ENCODE peak calls at places on chromosomes 13 and 19, in seven cellular contexts. Y, T, U, W, B, R and Q are unnamed samples.

GRCh38 chr13:43663474-43664090 is 123.2 kb downstream of the ENOX1 start:
- DNase-seq in Y (no peak), T (no peak), U (no peak), W (no peak), B (no peak), R (no peak), Q (no peak)

GRCh38 chr19:11814707-11815050 is 606 bp downstream of the ZNF440 start:
- DNase-seq in Y (no peak), T (no peak), U (peak), W (no peak), B (no peak), R (peak), Q (no peak)

GRCh38 chr19:52492991-52493470 is 34.4 kb upstream of the ZNF808 start:
- DNase-seq in Y (no peak), T (no peak), U (peak), W (no peak), B (no peak), R (no peak), Q (no peak)

GRCh38 chr19:36258028-36258875 is 43.3 kb downstream of the ZNF146 start:
- DNase-seq in Y (no peak), T (no peak), U (no peak), W (no peak), B (no peak), R (no peak), Q (no peak)

GRCh38 chr13:112983428-112984196 is 14.6 kb downstream of the MCF2L start:
- DNase-seq in Y (peak), T (peak), U (no peak), W (no peak), B (no peak), R (no peak), Q (no peak)

GRCh38 chr19:39038098-39038497 is 5.7 kb upstream of the FBXO27 start:
- DNase-seq in Y (no peak), T (no peak), U (peak), W (peak), B (peak), R (peak), Q (peak)

GRCh38 chr19:29805026-29805925 is 6.5 kb upstream of the CCNE1 start:
- DNase-seq in Y (peak), T (no peak), U (peak), W (no peak), B (no peak), R (no peak), Q (peak)

GRCh38 chr13:75963318-75963717 is 327.2 kb downstream of the LMO7 start:
- DNase-seq in Y (no peak), T (no peak), U (no peak), W (no peak), B (no peak), R (peak), Q (no peak)

GRCh38 chr19:18894254-18895037 is 1.5 kb downstream of the CERS1 start:
- DNase-seq in Y (no peak), T (no peak), U (no peak), W (no peak), B (no peak), R (no peak), Q (peak)

GRCh38 chr19:27746691-27747380 is 1466.1 kb downstream of the UQCRFS1 start:
- DNase-seq in Y (peak), T (peak), U (peak), W (peak), B (peak), R (peak), Q (no peak)

GRCh38 chr13:21020581-21020980 is 40.8 kb downstream of the LATS2 start:
- DNase-seq in Y (peak), T (no peak), U (no peak), W (no peak), B (no peak), R (no peak), Q (no peak)

GRCh38 chr19:29614780-29615179 is 8.7 kb downstream of the POP4 start:
- DNase-seq in Y (no peak), T (no peak), U (no peak), W (no peak), B (no peak), R (no peak), Q (no peak)

GRCh38 chr19:8577247-8577646 is at the start of gene MYO1F:
- DNase-seq in Y (no peak), T (peak), U (peak), W (no peak), B (peak), R (peak), Q (no peak)

GRCh38 chr13:64935441-64935840 is 2294.7 kb downstream of the PCDH9 start:
- DNase-seq in Y (no peak), T (no peak), U (no peak), W (no peak), B (no peak), R (no peak), Q (no peak)

GRCh38 chr19:12828494-12828893 is 5.9 kb downstream of the RTBDN start:
- DNase-seq in Y (no peak), T (no peak), U (peak), W (no peak), B (peak), R (no peak), Q (no peak)

GRCh38 chr13:87656311-87656710 is 14.9 kb upstream of the SLITRK5 start:
- DNase-seq in Y (no peak), T (no peak), U (no peak), W (no peak), B (no peak), R (no peak), Q (no peak)

GRCh38 chr19:30336290-30336689 is 35.9 kb upstream of the ZNF536 start:
- DNase-seq in Y (no peak), T (no peak), U (no peak), W (no peak), B (peak), R (no peak), Q (no peak)

GRCh38 chr13:80312967-80313366 is 28.0 kb downstream of the SPRY2 start:
- DNase-seq in Y (no peak), T (no peak), U (no peak), W (no peak), B (no peak), R (no peak), Q (no peak)

GRCh38 chr13:19862511-19863313 is 737 bp downstream of the ZMYM5 start:
- DNase-seq in Y (peak), T (peak), U (peak), W (peak), B (peak), R (peak), Q (no peak)

GRCh38 chr13:40503966-40504591 is 162.4 kb downstream of the FOXO1 start:
- DNase-seq in Y (no peak), T (no peak), U (no peak), W (no peak), B (no peak), R (no peak), Q (peak)

GRCh38 chr19:8065489-8066261 is 13.1 kb downstream of the CCL25 start:
- DNase-seq in Y (no peak), T (no peak), U (no peak), W (no peak), B (no peak), R (no peak), Q (no peak)

GRCh38 chr13:50457430-50458393 is 385.8 kb downstream of the DLEU7 start:
- DNase-seq in Y (no peak), T (no peak), U (no peak), W (peak), B (no peak), R (peak), Q (no peak)

GRCh38 chr19:40088299-40089047 is 2.3 kb downstream of the ZNF780A start:
- DNase-seq in Y (no peak), T (no peak), U (no peak), W (no peak), B (no peak), R (no peak), Q (no peak)
- TF ChIP-seq POLR2A in Y (no peak), T (no peak), U (no peak), W (no peak), B (no peak), R (no peak), Q (no peak)

DNA sequence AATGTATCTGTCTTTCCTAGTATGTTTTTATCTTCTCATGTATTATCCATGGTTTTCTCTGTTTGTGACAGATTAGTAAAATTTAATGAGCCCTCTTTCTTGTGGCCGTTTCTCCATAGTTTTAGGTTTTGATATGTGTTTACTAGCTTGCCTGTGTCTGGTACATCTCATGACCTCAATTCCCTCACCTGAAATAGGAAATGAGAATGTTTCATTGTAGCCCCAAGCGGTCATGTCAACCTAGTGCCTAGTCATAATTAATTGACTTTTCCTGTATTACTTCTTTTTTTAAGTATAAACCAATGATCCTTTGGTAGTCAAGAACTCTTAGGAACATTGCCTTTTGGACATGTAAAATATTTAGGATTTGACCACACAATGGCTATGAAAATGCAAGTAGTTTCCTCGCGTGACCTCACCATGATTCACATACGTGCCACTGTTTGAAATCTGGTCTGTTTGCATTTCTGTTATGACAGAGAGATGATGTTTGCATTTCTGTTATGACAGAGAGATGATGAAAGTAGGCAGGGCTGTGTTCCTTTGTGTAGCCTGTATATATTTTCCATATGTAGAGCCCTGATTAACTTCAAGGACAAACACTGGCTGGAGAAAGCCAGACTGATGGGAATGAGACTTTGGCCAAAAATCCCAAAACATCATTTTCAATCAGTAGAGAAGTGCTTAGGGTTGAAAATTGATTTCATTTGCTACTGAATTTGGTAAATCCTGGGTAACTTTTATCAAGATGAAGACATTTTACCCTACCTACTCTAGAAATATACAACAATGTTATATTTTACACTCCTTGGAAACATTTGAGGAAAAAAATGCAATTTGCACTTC is 104.8 kb downstream of the TNFRSF19 start:
- DNase-seq in Y (no peak), T (no peak), U (no peak), W (no peak), B (no peak), R (no peak), Q (no peak)
- TF ChIP-seq POLR2A in Y (no peak), T (no peak), U (no peak), W (no peak), B (no peak), R (no peak), Q (no peak)

DNA sequence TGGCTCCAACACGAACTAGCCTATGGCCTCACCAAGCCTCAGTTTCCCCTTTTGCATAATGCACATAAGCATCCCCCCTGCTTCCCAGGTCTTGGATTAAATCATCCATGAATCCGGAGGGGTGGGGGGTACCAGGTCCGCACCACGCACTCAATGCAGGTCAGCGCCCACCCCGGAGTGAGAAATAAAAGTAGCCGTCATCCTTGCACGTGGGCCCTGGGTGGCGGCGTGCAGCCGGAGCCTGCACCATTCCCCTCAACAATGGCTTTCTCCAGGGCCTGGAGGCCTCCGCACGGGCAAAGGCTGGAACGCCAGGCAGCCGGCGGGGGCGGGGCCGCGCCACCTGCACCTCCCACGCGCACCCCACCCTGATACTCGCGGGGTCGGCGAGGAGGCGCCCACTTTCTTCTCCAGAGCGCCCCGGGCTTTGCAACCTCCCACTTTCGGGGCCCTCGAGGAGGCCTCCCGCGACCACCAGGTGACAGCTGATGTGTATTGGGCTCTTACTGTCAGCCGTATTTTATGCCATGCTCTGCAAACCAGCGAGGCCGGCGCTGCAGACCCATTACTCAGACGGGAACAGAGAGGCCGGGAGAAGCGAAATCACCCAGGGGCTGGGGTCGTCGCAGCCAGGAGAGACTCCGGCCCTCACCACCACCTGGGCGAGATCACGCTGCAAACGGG is 767 bp upstream of the GADD45B start:
- DNase-seq in Y (peak), T (peak), U (peak), W (no peak), B (peak), R (peak), Q (no peak)
- TF ChIP-seq POLR2A in Y (no peak), T (no peak), U (no peak), W (no peak), B (no peak), R (no peak), Q (peak)

DNA sequence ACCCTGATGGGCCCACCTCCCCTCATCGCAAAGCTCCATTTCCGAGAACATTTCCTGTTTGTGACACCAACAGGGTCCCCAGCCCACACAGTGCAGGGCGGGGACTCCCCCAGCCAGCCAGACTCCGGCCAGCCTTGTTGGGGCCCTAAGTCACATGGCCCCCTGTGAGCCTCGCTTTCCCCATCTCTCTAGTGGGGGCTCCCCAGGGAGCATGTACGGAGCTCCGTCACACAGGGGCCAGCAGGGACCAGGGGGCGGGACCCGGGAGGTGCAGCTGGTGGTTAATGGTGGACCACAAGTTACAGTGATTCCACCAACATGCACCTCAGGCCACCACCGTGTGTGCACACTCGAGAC is 1.7 kb downstream of the TBXA2R start:
- DNase-seq in Y (peak), T (no peak), U (no peak), W (no peak), B (no peak), R (peak), Q (no peak)
- TF ChIP-seq POLR2A in Y (no peak), T (no peak), U (no peak), W (no peak), B (no peak), R (no peak), Q (no peak)

GRCh38 chr13:111470933-111471332 is 150.5 kb downstream of the TEX29 start:
- DNase-seq in Y (no peak), T (no peak), U (no peak), W (no peak), B (no peak), R (no peak), Q (no peak)

GRCh38 chr13:111475488-111475887 is 155.0 kb downstream of the TEX29 start:
- DNase-seq in Y (no peak), T (no peak), U (no peak), W (no peak), B (no peak), R (no peak), Q (no peak)

GRCh38 chr13:111472083-111472482 is 151.6 kb downstream of the TEX29 start:
- DNase-seq in Y (no peak), T (no peak), U (no peak), W (no peak), B (no peak), R (no peak), Q (no peak)

GRCh38 chr13:111474136-111475002 is 153.9 kb downstream of the TEX29 start:
- DNase-seq in Y (no peak), T (no peak), U (peak), W (no peak), B (no peak), R (peak), Q (peak)

GRCh38 chr13:111472559-111473460 is 152.4 kb downstream of the TEX29 start:
- DNase-seq in Y (no peak), T (no peak), U (no peak), W (no peak), B (no peak), R (no peak), Q (no peak)
- TF ChIP-seq POLR2A in Y (no peak), T (no peak), U (no peak), W (no peak), B (no peak), R (no peak), Q (no peak)

GRCh38 chr13:110158201-110158600 is 148.8 kb downstream of the COL4A1 start:
- DNase-seq in Y (no peak), T (no peak), U (no peak), W (no peak), B (no peak), R (peak), Q (no peak)

GRCh38 chr13:110155072-110155471 is 151.9 kb downstream of the COL4A1 start:
- DNase-seq in Y (no peak), T (no peak), U (no peak), W (no peak), B (no peak), R (no peak), Q (no peak)

GRCh38 chr13:110154370-110155031 is 152.5 kb downstream of the COL4A1 start:
- DNase-seq in Y (no peak), T (no peak), U (no peak), W (no peak), B (no peak), R (peak), Q (no peak)

GRCh38 chr13:110156186-110157065 is 150.5 kb downstream of the COL4A1 start:
- DNase-seq in Y (no peak), T (no peak), U (no peak), W (no peak), B (no peak), R (no peak), Q (no peak)

DNA sequence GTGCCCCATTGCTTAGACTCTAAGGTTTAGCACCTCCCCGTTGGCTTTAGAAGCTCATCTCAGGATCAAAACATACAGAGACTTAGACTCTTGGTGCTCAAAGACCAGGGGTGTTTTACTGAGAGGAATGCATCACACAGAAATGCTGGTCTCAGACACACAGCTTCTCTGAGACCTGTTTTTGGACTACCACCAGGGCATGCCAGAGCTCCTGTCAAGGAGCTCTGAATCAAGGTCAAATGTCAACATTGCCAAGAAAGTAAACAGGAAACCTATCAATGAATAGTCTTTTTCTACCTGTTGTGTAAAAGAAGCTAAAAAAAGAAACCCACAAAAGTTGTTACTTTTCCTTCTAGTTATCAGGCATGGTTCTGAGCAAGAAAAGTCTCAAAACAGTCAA is 149.2 kb downstream of the COL4A1 start:
- DNase-seq in Y (no peak), T (no peak), U (peak), W (no peak), B (no peak), R (peak), Q (no peak)
- TF ChIP-seq POLR2A in Y (no peak), T (no peak), U (no peak), W (no peak), B (no peak), R (no peak), Q (no peak)

GRCh38 chr19:38006361-38007045 is 99.5 kb downstream of the SIPA1L3 start:
- DNase-seq in Y (no peak), T (no peak), U (no peak), W (no peak), B (no peak), R (no peak), Q (no peak)

GRCh38 chr19:38005224-38005614 is 98.2 kb downstream of the SIPA1L3 start:
- DNase-seq in Y (no peak), T (no peak), U (no peak), W (no peak), B (no peak), R (no peak), Q (no peak)

GRCh38 chr19:38003427-38004099 is 96.6 kb downstream of the SIPA1L3 start:
- DNase-seq in Y (peak), T (peak), U (peak), W (peak), B (peak), R (peak), Q (peak)

GRCh38 chr19:38004100-38004504 is 97.1 kb downstream of the SIPA1L3 start:
- DNase-seq in Y (no peak), T (no peak), U (no peak), W (no peak), B (no peak), R (no peak), Q (no peak)

GRCh38 chr19:38004505-38005223 is 97.7 kb downstream of the SIPA1L3 start:
- DNase-seq in Y (peak), T (peak), U (peak), W (peak), B (peak), R (peak), Q (peak)
- TF ChIP-seq POLR2A in Y (peak), T (no peak), U (no peak), W (no peak), B (no peak), R (peak), Q (peak)